ENCODE peak calls at places on chromosomes 7 and 10, in four cellular contexts. A, Q, R and O are unnamed samples.

GRCh38 chr7:148276291-148277041 is 314.1 kb upstream of the C7orf33 start:
- DNase-seq in A (no peak), Q (no peak), R (peak), O (no peak)

GRCh38 chr7:115249080-115249479 is 327.2 kb downstream of the MDFIC start:
- DNase-seq in A (no peak), Q (no peak), R (no peak), O (no peak)

GRCh38 chr10:128095023-128095752 is 31.0 kb downstream of the MKI67 start:
- DNase-seq in A (peak), Q (peak), R (no peak), O (peak)

GRCh38 chr7:158973440-158973839 is 117.1 kb downstream of the DYNC2I1 start:
- DNase-seq in A (peak), Q (peak), R (no peak), O (peak)

GRCh38 chr10:3785849-3786290 is 861 bp upstream of the KLF6 start:
- DNase-seq in A (peak), Q (peak), R (no peak), O (peak)

GRCh38 chr10:98087309-98087708 is 47.1 kb upstream of the R3HCC1L start:
- DNase-seq in A (no peak), Q (no peak), R (no peak), O (no peak)

GRCh38 chr7:46385662-46386309 is 464.7 kb upstream of the IGFBP3 start:
- DNase-seq in A (no peak), Q (no peak), R (no peak), O (no peak)

GRCh38 chr10:117241541-117242462 is 888 bp downstream of the SLC18A2 start:
- DNase-seq in A (peak), Q (no peak), R (no peak), O (peak)

GRCh38 chr10:84375011-84375410 is 46.6 kb downstream of the CCSER2 start:
- DNase-seq in A (peak), Q (peak), R (no peak), O (no peak)

GRCh38 chr10:71236822-71237682 is 24.7 kb downstream of the UNC5B start:
- DNase-seq in A (no peak), Q (no peak), R (no peak), O (no peak)

GRCh38 chr7:41709621-41710020 is 6.7 kb upstream of the INHBA start:
- DNase-seq in A (no peak), Q (no peak), R (no peak), O (no peak)

GRCh38 chr7:28329616-28330373 is 82.5 kb upstream of the CREB5 start:
- DNase-seq in A (peak), Q (no peak), R (no peak), O (no peak)

GRCh38 chr7:66769833-66770512 is 29.4 kb downstream of the RABGEF1 start:
- DNase-seq in A (no peak), Q (no peak), R (no peak), O (no peak)

GRCh38 chr10:21427804-21428481 is 97.5 kb downstream of the SKIDA1 start:
- DNase-seq in A (no peak), Q (no peak), R (no peak), O (no peak)

GRCh38 chr10:14302035-14302434 is 28.7 kb downstream of the FRMD4A start:
- DNase-seq in A (no peak), Q (no peak), R (no peak), O (no peak)

GRCh38 chr10:88110355-88110754 is 246.9 kb downstream of the PTEN start:
- DNase-seq in A (no peak), Q (no peak), R (no peak), O (no peak)

GRCh38 chr10:103278424-103278823 is 1.5 kb downstream of the INA start:
- DNase-seq in A (no peak), Q (no peak), R (no peak), O (no peak)

GRCh38 chr7:34066968-34067367 is 161.6 kb downstream of the BMPER start:
- DNase-seq in A (no peak), Q (no peak), R (no peak), O (no peak)

GRCh38 chr10:21572578-21572977 is 38.5 kb downstream of the MLLT10 start:
- DNase-seq in A (no peak), Q (no peak), R (no peak), O (no peak)

GRCh38 chr7:71206183-71206582 is 74.2 kb downstream of the GALNT17 start:
- DNase-seq in A (no peak), Q (no peak), R (no peak), O (no peak)

GRCh38 chr7:151689196-151689971 is 169.7 kb upstream of the RHEB start:
- DNase-seq in A (no peak), Q (no peak), R (peak), O (no peak)

GRCh38 chr10:30581779-30582380 is 47.7 kb downstream of the LYZL2 start:
- DNase-seq in A (peak), Q (no peak), R (no peak), O (peak)

GRCh38 chr10:108779501-108779900 is 1143.8 kb downstream of the XPNPEP1 start:
- DNase-seq in A (no peak), Q (no peak), R (no peak), O (no peak)

GRCh38 chr7:76009672-76010600 is 15.5 kb upstream of the TMEM120A start:
- DNase-seq in A (no peak), Q (no peak), R (no peak), O (no peak)

GRCh38 chr7:2968176-2968575 is 75.5 kb downstream of the CARD11 start:
- DNase-seq in A (no peak), Q (no peak), R (no peak), O (no peak)

GRCh38 chr10:72218329-72218728 is 2.3 kb upstream of the ASCC1 start:
- DNase-seq in A (no peak), Q (no peak), R (no peak), O (no peak)

GRCh38 chr10:57694956-57695605 is 572.6 kb downstream of the IPMK start:
- DNase-seq in A (no peak), Q (no peak), R (no peak), O (no peak)